ENCODE peak calls at places on chromosome 20, in nine cellular contexts. One of them, this sample, is unnamed.

GRCh38 chr20:62066983-62067433 is 1.3 kb upstream of the TAF4 start:
- DNase-seq in NB4: no peak
- DNase-seq in body of pancreas: peak
- DNase-seq in colonic mucosa: peak
- DNase-seq in HL-60: no peak
- DNase-seq in OCI-LY7: peak
- DNase-seq in left ventricle myocardium inferior: no peak
- DNase-seq in HFF-Myc: no peak
- DNase-seq in brain microvascular endothelial cell: no peak
- DNase-seq in this sample: peak

GRCh38 chr20:15236812-15237211 is 899.4 kb upstream of the FLRT3 start:
- DNase-seq in NB4: peak
- DNase-seq in body of pancreas: peak
- DNase-seq in colonic mucosa: peak
- DNase-seq in HL-60: peak
- DNase-seq in OCI-LY7: peak
- DNase-seq in left ventricle myocardium inferior: no peak
- DNase-seq in HFF-Myc: peak
- DNase-seq in brain microvascular endothelial cell: peak
- DNase-seq in this sample: peak

GRCh38 chr20:32945710-32946221 is 58.5 kb downstream of the SUN5 start:
- DNase-seq in NB4: peak
- DNase-seq in body of pancreas: no peak
- DNase-seq in colonic mucosa: no peak
- DNase-seq in HL-60: no peak
- DNase-seq in OCI-LY7: peak
- DNase-seq in left ventricle myocardium inferior: no peak
- DNase-seq in HFF-Myc: no peak
- DNase-seq in brain microvascular endothelial cell: peak
- DNase-seq in this sample: peak

GRCh38 chr20:32763202-32763999 is 1.2 kb downstream of the DNMT3B start:
- DNase-seq in NB4: peak
- DNase-seq in body of pancreas: peak
- DNase-seq in colonic mucosa: no peak
- DNase-seq in HL-60: no peak
- DNase-seq in OCI-LY7: peak
- DNase-seq in left ventricle myocardium inferior: no peak
- DNase-seq in HFF-Myc: no peak
- DNase-seq in brain microvascular endothelial cell: no peak
- DNase-seq in this sample: no peak

GRCh38 chr20:31923388-31924271 is 28.2 kb downstream of the PDRG1 start:
- DNase-seq in NB4: peak
- DNase-seq in body of pancreas: no peak
- DNase-seq in colonic mucosa: no peak
- DNase-seq in HL-60: no peak
- DNase-seq in OCI-LY7: no peak
- DNase-seq in left ventricle myocardium inferior: no peak
- DNase-seq in HFF-Myc: no peak
- DNase-seq in brain microvascular endothelial cell: no peak
- DNase-seq in this sample: peak

GRCh38 chr20:62996596-62996982 is 10.2 kb downstream of the BHLHE23 start:
- DNase-seq in NB4: no peak
- DNase-seq in body of pancreas: no peak
- DNase-seq in colonic mucosa: no peak
- DNase-seq in HL-60: no peak
- DNase-seq in OCI-LY7: no peak
- DNase-seq in left ventricle myocardium inferior: no peak
- DNase-seq in HFF-Myc: no peak
- DNase-seq in brain microvascular endothelial cell: no peak
- DNase-seq in this sample: no peak

GRCh38 chr20:2814587-2815051 is at the start of gene C20orf141:
- DNase-seq in NB4: peak
- DNase-seq in body of pancreas: peak
- DNase-seq in colonic mucosa: no peak
- DNase-seq in HL-60: no peak
- DNase-seq in OCI-LY7: no peak
- DNase-seq in left ventricle myocardium inferior: no peak
- DNase-seq in HFF-Myc: peak
- DNase-seq in brain microvascular endothelial cell: peak
- DNase-seq in this sample: no peak

GRCh38 chr20:63173552-63174191 is 42.3 kb downstream of the YTHDF1 start:
- DNase-seq in NB4: no peak
- DNase-seq in body of pancreas: no peak
- DNase-seq in colonic mucosa: no peak
- DNase-seq in HL-60: no peak
- DNase-seq in OCI-LY7: no peak
- DNase-seq in left ventricle myocardium inferior: no peak
- DNase-seq in HFF-Myc: no peak
- DNase-seq in brain microvascular endothelial cell: no peak
- DNase-seq in this sample: no peak

GRCh38 chr20:32569380-32570305 is 15.5 kb downstream of the NOL4L start:
- DNase-seq in NB4: no peak
- DNase-seq in body of pancreas: no peak
- DNase-seq in colonic mucosa: no peak
- DNase-seq in HL-60: no peak
- DNase-seq in OCI-LY7: no peak
- DNase-seq in left ventricle myocardium inferior: no peak
- DNase-seq in HFF-Myc: no peak
- DNase-seq in brain microvascular endothelial cell: no peak
- DNase-seq in this sample: no peak

GRCh38 chr20:32558526-32558925 is 26.6 kb downstream of the NOL4L start:
- DNase-seq in NB4: no peak
- DNase-seq in body of pancreas: no peak
- DNase-seq in colonic mucosa: no peak
- DNase-seq in HL-60: no peak
- DNase-seq in OCI-LY7: no peak
- DNase-seq in left ventricle myocardium inferior: no peak
- DNase-seq in HFF-Myc: no peak
- DNase-seq in brain microvascular endothelial cell: no peak
- DNase-seq in this sample: no peak

GRCh38 chr20:14879839-14880238 is 542.4 kb upstream of the FLRT3 start:
- DNase-seq in NB4: no peak
- DNase-seq in body of pancreas: no peak
- DNase-seq in colonic mucosa: no peak
- DNase-seq in HL-60: no peak
- DNase-seq in OCI-LY7: no peak
- DNase-seq in left ventricle myocardium inferior: no peak
- DNase-seq in HFF-Myc: no peak
- DNase-seq in brain microvascular endothelial cell: no peak
- DNase-seq in this sample: peak

GRCh38 chr20:63836335-63837133 is 5.5 kb upstream of the ZBTB46 start:
- DNase-seq in NB4: peak
- DNase-seq in body of pancreas: no peak
- DNase-seq in colonic mucosa: no peak
- DNase-seq in HL-60: no peak
- DNase-seq in OCI-LY7: no peak
- DNase-seq in left ventricle myocardium inferior: no peak
- DNase-seq in HFF-Myc: no peak
- DNase-seq in brain microvascular endothelial cell: no peak
- DNase-seq in this sample: no peak

GRCh38 chr20:17504898-17505663 is 26.1 kb downstream of the BFSP1 start:
- DNase-seq in NB4: peak
- DNase-seq in body of pancreas: peak
- DNase-seq in colonic mucosa: peak
- DNase-seq in HL-60: peak
- DNase-seq in OCI-LY7: peak
- DNase-seq in left ventricle myocardium inferior: peak
- DNase-seq in HFF-Myc: no peak
- DNase-seq in brain microvascular endothelial cell: peak
- DNase-seq in this sample: peak

GRCh38 chr20:17504326-17504897 is 26.8 kb downstream of the BFSP1 start:
- DNase-seq in NB4: no peak
- DNase-seq in body of pancreas: no peak
- DNase-seq in colonic mucosa: peak
- DNase-seq in HL-60: no peak
- DNase-seq in OCI-LY7: no peak
- DNase-seq in left ventricle myocardium inferior: no peak
- DNase-seq in HFF-Myc: no peak
- DNase-seq in brain microvascular endothelial cell: no peak
- DNase-seq in this sample: no peak

GRCh38 chr20:17507032-17507431 is 24.1 kb downstream of the BFSP1 start:
- DNase-seq in NB4: no peak
- DNase-seq in body of pancreas: no peak
- DNase-seq in colonic mucosa: no peak
- DNase-seq in HL-60: no peak
- DNase-seq in OCI-LY7: no peak
- DNase-seq in left ventricle myocardium inferior: no peak
- DNase-seq in HFF-Myc: no peak
- DNase-seq in brain microvascular endothelial cell: no peak
- DNase-seq in this sample: no peak

GRCh38 chr20:17503501-17504325 is 27.5 kb downstream of the BFSP1 start:
- DNase-seq in NB4: no peak
- DNase-seq in body of pancreas: no peak
- DNase-seq in colonic mucosa: no peak
- DNase-seq in HL-60: no peak
- DNase-seq in OCI-LY7: no peak
- DNase-seq in left ventricle myocardium inferior: no peak
- DNase-seq in HFF-Myc: no peak
- DNase-seq in brain microvascular endothelial cell: no peak
- DNase-seq in this sample: no peak

DNA sequence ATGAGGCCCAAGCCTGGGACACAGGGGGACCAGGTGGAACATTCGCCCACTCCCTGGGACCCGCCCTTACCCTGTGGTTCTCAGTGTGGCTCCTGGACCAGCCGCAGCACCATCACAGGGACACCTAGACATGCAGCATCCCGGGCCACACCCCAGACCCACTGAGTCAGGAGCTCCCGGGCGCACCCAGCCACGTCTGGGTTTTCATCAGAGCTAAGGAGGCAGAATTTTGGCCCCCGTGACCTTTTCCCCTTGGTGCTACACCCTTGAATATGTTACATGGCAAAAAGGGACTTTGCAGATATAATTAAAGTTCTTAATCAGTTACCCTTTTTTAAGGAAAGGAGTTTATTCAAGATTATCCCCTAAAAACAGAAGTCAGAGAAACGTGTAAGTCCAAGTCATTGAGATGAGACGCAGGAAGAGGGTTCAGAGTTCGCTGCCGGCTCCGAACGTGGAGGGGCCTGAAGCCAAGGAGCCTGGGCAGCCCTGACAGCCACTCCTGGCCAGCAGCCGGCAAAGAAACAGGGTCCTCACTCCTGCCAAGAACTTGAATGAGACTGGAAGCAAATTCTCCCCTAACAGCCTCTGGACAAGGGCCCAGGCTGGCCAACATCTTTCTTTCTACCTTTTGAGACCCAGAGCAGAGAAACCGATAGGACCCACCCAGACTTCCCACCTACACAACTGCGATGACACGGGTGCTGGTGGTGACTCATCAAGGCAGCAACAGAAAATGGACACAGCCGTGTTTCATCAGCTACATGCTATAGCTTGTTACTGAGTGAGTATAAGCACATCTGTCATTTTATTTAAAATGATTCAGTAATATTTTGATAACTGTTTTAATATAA is 25.3 kb downstream of the BFSP1 start:
- DNase-seq in NB4: peak
- DNase-seq in body of pancreas: no peak
- DNase-seq in colonic mucosa: no peak
- DNase-seq in HL-60: no peak
- DNase-seq in OCI-LY7: no peak
- DNase-seq in left ventricle myocardium inferior: no peak
- DNase-seq in HFF-Myc: no peak
- DNase-seq in brain microvascular endothelial cell: peak
- DNase-seq in this sample: no peak
- H3K4me3 ChIP-seq in NB4: no peak
- H3K4me3 ChIP-seq in body of pancreas: no peak
- H3K4me3 ChIP-seq in colonic mucosa: peak
- H3K4me3 ChIP-seq in HL-60: peak
- H3K4me3 ChIP-seq in OCI-LY7: peak
- H3K4me3 ChIP-seq in left ventricle myocardium inferior: peak
- H3K4me3 ChIP-seq in HFF-Myc: no peak
- H3K4me3 ChIP-seq in brain microvascular endothelial cell: no peak
- H3K4me3 ChIP-seq in this sample: no peak

DNA sequence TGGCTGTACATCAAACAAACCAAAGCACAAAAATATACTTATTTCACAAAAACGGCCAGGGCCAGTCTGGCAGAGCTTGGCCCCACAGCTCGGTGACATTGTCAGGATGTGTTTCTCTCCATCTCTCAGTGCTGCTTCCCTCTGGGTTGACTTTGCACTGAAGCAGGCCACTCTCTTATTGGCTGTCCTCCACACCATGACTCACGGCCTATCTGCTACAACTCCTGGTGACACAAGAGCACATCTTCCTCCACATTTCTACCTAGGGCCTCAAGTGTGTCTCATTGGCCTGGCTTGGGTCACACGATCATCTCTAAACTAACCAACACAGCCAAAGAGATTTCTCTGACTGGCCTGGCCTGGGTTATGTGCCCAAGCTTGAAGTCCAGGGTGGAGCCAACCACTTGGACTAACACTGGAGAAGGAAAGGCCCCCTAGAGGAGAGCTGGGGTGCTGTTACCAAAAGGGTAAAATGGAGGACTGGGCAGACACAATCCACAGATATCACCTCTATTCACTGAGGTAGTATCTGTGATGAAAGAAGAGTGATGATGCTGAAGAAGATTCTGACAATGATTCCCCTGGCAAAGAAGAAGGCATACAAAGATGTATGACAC is 159.8 kb upstream of the TSHZ2 start:
- DNase-seq in NB4: peak
- DNase-seq in body of pancreas: no peak
- DNase-seq in colonic mucosa: no peak
- DNase-seq in HL-60: no peak
- DNase-seq in OCI-LY7: peak
- DNase-seq in left ventricle myocardium inferior: no peak
- DNase-seq in HFF-Myc: no peak
- DNase-seq in brain microvascular endothelial cell: no peak
- DNase-seq in this sample: no peak
- TF ChIP-seq CTCF in NB4: peak
- TF ChIP-seq CTCF in body of pancreas: no peak
- TF ChIP-seq CTCF in colonic mucosa: no peak
- TF ChIP-seq CTCF in HL-60: no peak
- TF ChIP-seq CTCF in OCI-LY7: peak
- TF ChIP-seq CTCF in left ventricle myocardium inferior: no peak
- TF ChIP-seq CTCF in HFF-Myc: no peak
- TF ChIP-seq CTCF in brain microvascular endothelial cell: no peak
- TF ChIP-seq CTCF in this sample: no peak

DNA sequence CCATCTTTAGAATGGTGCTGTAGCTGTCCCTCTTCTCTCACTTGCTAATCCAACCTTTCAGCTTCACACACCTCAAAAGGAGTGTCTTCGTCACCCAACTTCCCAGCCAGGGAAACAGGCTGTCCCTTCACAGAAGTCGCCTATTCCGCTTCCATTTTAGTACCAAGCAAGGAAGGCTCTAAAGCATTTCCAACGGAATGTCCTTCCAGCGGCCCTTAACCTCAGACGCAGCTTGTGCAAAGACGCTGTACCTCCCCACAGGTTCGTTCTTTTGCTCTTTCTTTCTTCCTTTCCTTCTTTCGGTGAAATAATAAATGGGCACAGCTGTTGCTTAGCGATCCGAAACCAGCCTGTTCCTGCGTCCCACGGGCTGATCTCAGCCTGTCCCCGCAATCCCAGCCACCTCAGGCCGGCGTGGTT is 1.5 kb downstream of the PTPRT start:
- DNase-seq in NB4: no peak
- DNase-seq in body of pancreas: no peak
- DNase-seq in colonic mucosa: no peak
- DNase-seq in HL-60: no peak
- DNase-seq in OCI-LY7: no peak
- DNase-seq in left ventricle myocardium inferior: no peak
- DNase-seq in HFF-Myc: no peak
- DNase-seq in brain microvascular endothelial cell: no peak
- DNase-seq in this sample: no peak
- H3K4me3 ChIP-seq in NB4: no peak
- H3K4me3 ChIP-seq in body of pancreas: no peak
- H3K4me3 ChIP-seq in colonic mucosa: no peak
- H3K4me3 ChIP-seq in HL-60: no peak
- H3K4me3 ChIP-seq in OCI-LY7: no peak
- H3K4me3 ChIP-seq in left ventricle myocardium inferior: peak
- H3K4me3 ChIP-seq in HFF-Myc: no peak
- H3K4me3 ChIP-seq in brain microvascular endothelial cell: no peak
- H3K4me3 ChIP-seq in this sample: no peak

GRCh38 chr20:34268851-34269668 is 27.8 kb downstream of the ASIP start:
- DNase-seq in NB4: no peak
- DNase-seq in body of pancreas: peak
- DNase-seq in colonic mucosa: peak
- DNase-seq in HL-60: no peak
- DNase-seq in OCI-LY7: no peak
- DNase-seq in left ventricle myocardium inferior: peak
- DNase-seq in HFF-Myc: no peak
- DNase-seq in brain microvascular endothelial cell: no peak
- DNase-seq in this sample: no peak
- TF ChIP-seq CTCF in NB4: no peak
- TF ChIP-seq CTCF in body of pancreas: no peak
- TF ChIP-seq CTCF in colonic mucosa: no peak
- TF ChIP-seq CTCF in HL-60: no peak
- TF ChIP-seq CTCF in OCI-LY7: no peak
- TF ChIP-seq CTCF in left ventricle myocardium inferior: no peak
- TF ChIP-seq CTCF in HFF-Myc: peak
- TF ChIP-seq CTCF in brain microvascular endothelial cell: no peak
- TF ChIP-seq CTCF in this sample: no peak

This sample was measured in GM12865.